ENCODE peak calls at places on chromosome 20, in five cellular contexts. P is hepatocyte, E is spleen, W is A549, N is cardiac muscle cell. S is an unnamed sample. For H3K9me3, the result is how much of the 10 kb centered on the place peaks cover.

GRCh38 chr20:32520927-32521203 is 64.3 kb downstream of the NOL4L start:
- DNase-seq in P (no peak), E (no peak), W (no peak), N (no peak), S (no peak)

GRCh38 chr20:12207875-12208274 is 290.2 kb downstream of the BTBD3 start:
- DNase-seq in P (peak), E (no peak), W (peak), N (peak), S (peak)

GRCh38 chr20:59994697-59995122 is 36.5 kb downstream of the CDH26 start:
- DNase-seq in P (peak), E (no peak), W (peak), N (no peak), S (no peak)

GRCh38 chr20:35768731-35769664 is 2.8 kb upstream of the PHF20 start:
- DNase-seq in P (peak), E (peak), W (peak), N (peak), S (peak)

GRCh38 chr20:10924628-10925266 is 250.9 kb upstream of the JAG1 start:
- DNase-seq in P (peak), E (no peak), W (peak), N (peak), S (no peak)

GRCh38 chr20:50427740-50428462 is 82.3 kb upstream of the PTPN1 start:
- DNase-seq in P (no peak), E (no peak), W (no peak), N (no peak), S (no peak)

GRCh38 chr20:16548073-16548672 is 25.1 kb downstream of the KIF16B start:
- DNase-seq in P (no peak), E (no peak), W (no peak), N (no peak), S (no peak)

GRCh38 chr20:57440678-57441509 is 49.7 kb downstream of the RBM38 start:
- DNase-seq in P (peak), E (peak), W (peak), N (peak), S (peak)

GRCh38 chr20:51616060-51616459 is 73.5 kb upstream of the NFATC2 start:
- DNase-seq in P (no peak), E (no peak), W (no peak), N (no peak), S (no peak)

GRCh38 chr20:20549699-20550098 is 162.7 kb downstream of the RALGAPA2 start:
- DNase-seq in P (peak), E (no peak), W (peak), N (no peak), S (no peak)

GRCh38 chr20:46954490-46955038 is 59.9 kb downstream of the EYA2 start:
- DNase-seq in P (peak), E (peak), W (peak), N (no peak), S (no peak)

GRCh38 chr20:34557936-34558319 is 590 bp upstream of the MAP1LC3A start:
- DNase-seq in P (no peak), E (no peak), W (no peak), N (no peak), S (no peak)
- H3K27ac ChIP-seq in P (peak), E (peak), W (peak), N (no peak), S (no peak)

DNA sequence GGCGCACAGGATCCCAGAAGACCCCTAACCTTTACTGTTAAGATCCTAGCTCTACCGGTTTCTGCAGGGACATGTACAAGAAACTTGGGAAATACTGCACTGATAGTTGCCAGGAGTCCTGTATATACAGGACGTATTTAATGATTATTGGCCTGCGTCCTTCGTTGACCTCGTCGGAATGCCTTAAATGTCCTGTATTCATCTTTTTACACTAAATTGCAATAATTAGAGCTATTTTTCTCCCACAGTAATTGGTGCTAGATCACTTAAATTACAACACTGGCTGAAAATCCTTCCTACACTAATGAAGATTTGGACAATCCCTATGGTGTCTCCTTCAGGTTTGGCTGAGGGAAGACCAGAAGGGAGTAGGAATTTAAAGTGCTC is 775 bp upstream of the DNAAF9 start:
- DNase-seq in P (no peak), E (no peak), W (no peak), N (no peak), S (no peak)
- TF ChIP-seq CTCF in P (no peak), E (no peak), W (no peak), N (no peak), S (no peak)

GRCh38 chr20:42742926-42743325 is 446.8 kb downstream of the PTPRT start:
- DNase-seq in P (no peak), E (no peak), W (no peak), N (no peak), S (no peak)

GRCh38 chr20:42741906-42742305 is 447.8 kb downstream of the PTPRT start:
- DNase-seq in P (no peak), E (no peak), W (no peak), N (no peak), S (no peak)

GRCh38 chr20:42744756-42745465 is 444.8 kb downstream of the PTPRT start:
- DNase-seq in P (no peak), E (no peak), W (no peak), N (no peak), S (no peak)

GRCh38 chr20:42739692-42740091 is 450.0 kb downstream of the PTPRT start:
- DNase-seq in P (no peak), E (no peak), W (no peak), N (no peak), S (peak)

DNA sequence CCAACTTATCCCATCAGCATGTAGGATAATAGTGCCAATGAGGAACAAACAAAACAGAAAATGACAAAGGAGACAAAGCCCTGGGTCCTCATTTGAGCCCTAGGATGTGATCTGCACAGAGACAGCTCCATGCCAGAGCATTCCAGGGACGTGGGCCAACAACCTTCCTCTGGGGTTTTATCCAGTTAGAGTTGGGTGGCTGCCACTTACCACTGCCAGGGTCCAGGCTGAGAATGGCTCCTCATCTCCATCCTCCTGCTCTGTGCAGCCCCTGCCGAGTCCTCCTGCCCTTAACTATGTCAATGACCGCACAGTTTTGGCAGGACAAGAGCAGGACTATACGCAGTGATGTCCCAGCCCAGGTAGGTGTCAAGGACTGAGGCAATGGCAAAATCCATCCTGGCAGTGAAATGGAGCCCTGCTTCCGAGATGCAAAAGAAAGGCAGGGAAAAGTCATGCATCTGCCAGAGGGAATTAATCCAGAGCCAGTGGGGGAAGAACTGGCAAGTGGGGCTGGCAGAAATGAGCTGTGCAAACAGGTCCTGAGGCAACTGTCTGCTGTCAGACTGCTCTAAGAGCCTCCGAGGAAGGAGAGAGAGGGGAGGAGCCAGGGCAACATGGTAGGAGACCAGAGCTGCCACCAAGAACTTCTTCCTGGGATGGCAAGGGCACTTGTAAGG is 449.4 kb downstream of the PTPRT start:
- DNase-seq in P (no peak), E (no peak), W (no peak), N (no peak), S (no peak)
- H3K9me3 ChIP-seq in P (under half), E (under half), W (under half), N (under half), S (under half)

DNA sequence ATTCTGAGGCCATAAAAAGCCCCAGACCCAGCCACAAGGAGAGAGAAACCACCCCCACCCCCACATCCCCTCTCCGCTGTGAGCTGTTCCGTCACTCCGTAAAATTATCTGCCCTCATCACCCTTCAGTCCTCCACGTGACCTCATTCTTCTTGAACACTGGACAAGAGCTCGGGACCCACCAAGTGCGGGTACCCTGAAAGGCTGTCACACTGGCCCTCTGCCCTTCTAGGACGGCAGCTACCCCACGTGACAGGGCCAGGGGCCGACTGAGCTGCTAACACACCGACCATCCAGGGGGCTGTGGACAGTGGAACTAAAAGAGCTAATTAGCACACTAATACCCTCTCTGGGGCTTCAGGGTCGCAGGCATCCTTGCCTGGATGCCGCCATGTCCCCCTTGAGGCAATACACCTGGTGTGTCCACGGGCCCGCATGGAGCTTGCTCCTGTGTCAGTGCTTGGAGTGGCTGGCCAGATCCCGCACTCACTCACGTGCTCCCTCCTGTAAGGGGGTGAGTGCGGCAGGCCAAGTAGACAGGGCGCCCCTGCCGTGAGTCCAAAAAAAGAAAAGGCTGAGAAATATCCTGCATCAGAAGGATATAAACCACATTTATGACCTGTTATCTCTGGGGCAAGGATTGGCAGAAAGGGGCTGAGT is 29.2 kb upstream of the AHCY start:
- DNase-seq in P (no peak), E (no peak), W (no peak), N (no peak), S (no peak)
- H3K27ac ChIP-seq in P (no peak), E (no peak), W (no peak), N (no peak), S (no peak)